ENCODE peak calls at places on chromosomes 7 and 10, in ten cellular contexts. P is effector memory CD4-positive, alpha-beta T cell; V is testis; M is CD8-positive, alpha-beta memory T cell; U is Peyer's patch; L is colonic mucosa; X is GM23338; H is fibroblast of lung; J is naive thymus-derived CD4-positive, alpha-beta T cell; S is ascending aorta. E is an unnamed sample.
A peak's percentile ranks its signal among the peaks of the same experiment; 100 is the strongest.

GRCh38 chr10:74177140-74177677 is 26.2 kb downstream of the ADK start:
- DNase-seq in P (peak; percentile 11), V (peak; percentile 58), M (no peak), U (no peak), L (peak; percentile 50), X (peak; percentile 27), H (peak; percentile 12), J (no peak), S (peak; percentile 76), E (peak; percentile 59)

GRCh38 chr10:30055094-30055701 is 4.2 kb downstream of the JCAD start:
- DNase-seq in P (no peak), V (peak; percentile 54), M (no peak), U (no peak), L (no peak), X (no peak), H (peak; percentile 31), J (no peak), S (peak; percentile 84), E (no peak)

GRCh38 chr7:138979226-138979979 is 1.8 kb downstream of the KIAA1549 start:
- DNase-seq in P (no peak), V (no peak), M (no peak), U (no peak), L (no peak), X (no peak), H (peak; percentile 17), J (no peak), S (no peak), E (peak; percentile 37)

GRCh38 chr10:131857156-131858117 is 43.4 kb upstream of the PPP2R2D start:
- DNase-seq in P (no peak), V (no peak), M (no peak), U (peak; percentile 29), L (no peak), X (no peak), H (no peak), J (no peak), S (peak; percentile 44), E (peak; percentile 44)

GRCh38 chr10:36114141-36114540 is 472.0 kb upstream of the FZD8 start:
- DNase-seq in P (no peak), V (no peak), M (no peak), U (no peak), L (no peak), X (no peak), H (no peak), J (no peak), S (no peak), E (no peak)

GRCh38 chr7:50353201-50353600 is 48.7 kb downstream of the IKZF1 start:
- DNase-seq in P (no peak), V (no peak), M (no peak), U (no peak), L (no peak), X (no peak), H (no peak), J (no peak), S (no peak), E (peak; percentile 34)

GRCh38 chr10:116733566-116733965 is 8.8 kb downstream of the HSPA12A start:
- DNase-seq in P (no peak), V (no peak), M (no peak), U (no peak), L (no peak), X (no peak), H (peak; percentile 64), J (no peak), S (no peak), E (no peak)

GRCh38 chr10:50409965-50410811 is 158.9 kb upstream of the ASAH2 start:
- DNase-seq in P (no peak), V (no peak), M (no peak), U (no peak), L (no peak), X (peak; percentile 31), H (no peak), J (no peak), S (no peak), E (no peak)

GRCh38 chr10:107540981-107541380 is 376.5 kb upstream of the SORCS1 start:
- DNase-seq in P (no peak), V (no peak), M (no peak), U (no peak), L (no peak), X (no peak), H (no peak), J (no peak), S (no peak), E (no peak)

GRCh38 chr7:36957620-36958019 is 233.3 kb upstream of the AOAH start:
- DNase-seq in P (no peak), V (no peak), M (no peak), U (no peak), L (no peak), X (peak; percentile 10), H (no peak), J (no peak), S (no peak), E (no peak)

GRCh38 chr7:106611911-106612310 is 49.0 kb downstream of the CCDC71L start:
- DNase-seq in P (no peak), V (no peak), M (no peak), U (no peak), L (no peak), X (no peak), H (no peak), J (no peak), S (no peak), E (no peak)

GRCh38 chr7:77459311-77459726 is 43.2 kb upstream of the GSAP start:
- DNase-seq in P (no peak), V (no peak), M (no peak), U (no peak), L (no peak), X (no peak), H (no peak), J (no peak), S (no peak), E (no peak)

GRCh38 chr7:107684947-107685463 is 24.4 kb downstream of the SLC26A4 start:
- DNase-seq in P (no peak), V (no peak), M (no peak), U (no peak), L (no peak), X (no peak), H (no peak), J (no peak), S (no peak), E (no peak)

GRCh38 chr7:151308791-151309190 is 32.8 kb upstream of the NUB1 start:
- DNase-seq in P (no peak), V (no peak), M (no peak), U (no peak), L (no peak), X (no peak), H (no peak), J (no peak), S (peak; percentile 13), E (no peak)

GRCh38 chr7:131034166-131034881 is 293.4 kb upstream of the MKLN1 start:
- DNase-seq in P (no peak), V (peak; percentile 72), M (peak; percentile 33), U (no peak), L (no peak), X (no peak), H (no peak), J (no peak), S (no peak), E (peak; percentile 29)

GRCh38 chr7:142425281-142425680 is 167.4 kb upstream of the PRSS58 start:
- DNase-seq in P (no peak), V (no peak), M (no peak), U (no peak), L (no peak), X (no peak), H (no peak), J (no peak), S (no peak), E (no peak)

GRCh38 chr7:44122529-44122928 is 819 bp downstream of the POLD2 start:
- DNase-seq in P (no peak), V (no peak), M (no peak), U (no peak), L (no peak), X (no peak), H (no peak), J (no peak), S (no peak), E (no peak)
- H3K4me3 ChIP-seq in P (peak overlapping the region; percentile 70), V (no peak overlapping the region), M (peak overlapping the region; percentile 93), U (peak overlapping the region; percentile 88), L (peak overlapping the region; percentile 62), X (peak overlapping the region; percentile 75), H (peak overlapping the region; percentile 75), J (peak overlapping the region; percentile 89), S (peak overlapping the region; percentile 83), E (peak overlapping the region; percentile 91)

DNA sequence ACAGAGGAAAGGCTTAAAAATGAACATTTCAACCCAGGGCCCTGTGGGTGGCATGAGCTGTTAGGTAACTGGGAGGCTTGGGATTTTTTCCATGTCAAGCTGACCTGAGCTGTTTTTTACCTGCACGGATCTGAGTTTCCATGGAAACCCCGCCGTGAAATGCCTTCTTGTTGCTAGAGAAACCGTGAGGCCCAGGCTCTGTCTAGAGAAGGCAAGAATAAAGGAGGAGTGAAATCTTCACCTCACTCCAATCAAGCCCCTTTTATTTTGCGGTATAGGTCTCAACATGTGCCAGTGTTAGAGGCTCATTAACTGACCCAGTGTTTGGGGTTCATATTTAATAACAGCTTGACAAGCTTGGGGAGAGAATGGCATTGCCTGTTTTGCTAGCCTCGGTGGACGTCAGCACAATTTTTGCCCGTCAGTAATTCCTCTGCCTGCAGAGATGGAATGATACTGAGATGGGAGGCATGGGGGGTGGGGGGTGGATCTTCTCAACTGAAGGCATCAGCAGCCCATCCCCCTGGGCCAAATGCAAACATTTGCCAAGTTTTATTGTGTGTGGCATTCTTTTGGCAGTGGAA is 48.9 kb upstream of the PDCD4 start:
- DNase-seq in P (no peak), V (no peak), M (no peak), U (no peak), L (peak; percentile 21), X (peak; percentile 83), H (no peak), J (no peak), S (peak; percentile 61), E (peak; percentile 91)
- H3K4me1 ChIP-seq in P (no peaks in the 10 kb centered on the region), V (peaks cover 33% of the 10 kb centered on the region), M (no peaks in the 10 kb centered on the region), U (no peaks in the 10 kb centered on the region), L (peaks cover 20% of the 10 kb centered on the region), X (peaks cover 17% of the 10 kb centered on the region), H (no peaks in the 10 kb centered on the region), J (no peaks in the 10 kb centered on the region), S (peaks cover 33% of the 10 kb centered on the region), E (no peaks in the 10 kb centered on the region)

GRCh38 chr10:14604181-14605142 is 170.2 kb downstream of the FAM107B start:
- DNase-seq in P (peak; percentile 67), V (peak; percentile 87), M (peak; percentile 68), U (peak; percentile 90), L (peak; percentile 85), X (peak; percentile 74), H (peak; percentile 77), J (peak; percentile 77), S (peak; percentile 90), E (peak; percentile 76)
- H3K4me3 ChIP-seq in P (peak overlapping the region; percentile 47), V (peak overlapping the region; percentile 56), M (peak overlapping the region; percentile 62), U (peak overlapping the region; percentile 72), L (peak overlapping the region; percentile 52), X (peak overlapping the region; percentile 73), H (peak overlapping the region; percentile 87), J (peak overlapping the region; percentile 40), S (peak overlapping the region; percentile 90), E (peak overlapping the region; percentile 84)

DNA sequence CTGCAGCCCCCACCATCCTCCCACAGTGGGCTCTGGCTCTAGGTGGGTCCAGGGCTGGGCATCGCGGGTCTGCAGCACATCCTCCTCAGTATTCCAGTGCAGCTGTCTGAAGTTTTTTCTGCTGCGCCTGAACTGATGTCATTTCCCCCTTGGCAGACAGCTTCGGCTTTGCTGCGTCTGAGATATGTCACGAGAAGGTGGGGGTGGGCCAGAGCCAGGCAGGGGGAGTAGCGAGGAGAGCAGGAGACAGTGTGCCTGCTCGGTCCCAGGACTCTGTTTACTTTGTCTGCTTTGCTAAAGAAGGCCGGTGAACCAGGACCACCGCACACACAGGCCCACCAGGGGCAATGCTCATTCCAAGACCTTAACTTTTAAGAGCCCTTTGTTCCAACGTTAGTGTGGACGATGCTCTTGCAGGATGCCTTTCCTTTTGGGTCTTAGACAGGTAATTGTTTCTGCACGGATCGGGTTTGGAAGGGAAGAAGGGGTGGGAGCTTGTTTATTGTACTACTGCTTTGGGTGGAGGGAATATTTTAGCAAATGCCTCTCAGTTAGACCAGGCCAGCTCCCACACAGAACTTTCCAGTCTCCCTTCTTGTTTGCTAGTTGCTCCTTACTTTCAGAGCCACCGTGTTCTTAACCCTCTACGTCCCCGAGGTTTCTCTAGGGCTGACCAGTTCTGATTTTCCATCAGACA is 32.4 kb downstream of the WBP1L start:
- DNase-seq in P (no peak), V (peak; percentile 92), M (no peak), U (no peak), L (peak; percentile 62), X (peak; percentile 47), H (peak; percentile 74), J (peak; percentile 27), S (peak; percentile 93), E (peak; percentile 69)
- H3K4me1 ChIP-seq in P (peaks cover 11% of the 10 kb centered on the region), V (peaks cover 88% of the 10 kb centered on the region), M (peaks cover 35% of the 10 kb centered on the region), U (no peaks in the 10 kb centered on the region), L (no peaks in the 10 kb centered on the region), X (peaks cover 55% of the 10 kb centered on the region), H (peaks cover 32% of the 10 kb centered on the region), J (peaks cover 4% of the 10 kb centered on the region), S (peaks cover 28% of the 10 kb centered on the region), E (peaks cover 31% of the 10 kb centered on the region)